ENCODE peak calls at places on chromosomes 16 and 17, in five cellular contexts. D is activated CD4-positive, CD25-positive, alpha-beta regulatory T cell; Y is stimulated activated CD8-positive, alpha-beta memory T cell treated with anti-CD3 and anti-CD28 coated beads, Interleukin-7, amount 100 ng/mL, for 1 hour; K is right cardiac atrium; A is spleen. Q is an unnamed sample.

GRCh38 chr16:2438121-2438520 is 8.9 kb downstream of the CCNF start:
- DNase-seq in D (no peak), Y (no peak), A (peak), K (no peak), Q (no peak)

GRCh38 chr17:31391496-31391949 is at the start of gene RAB11FIP4:
- DNase-seq in K (no peak), D (no peak), A (peak), Y (no peak), Q (no peak)

GRCh38 chr17:77742579-77742978 is 215.9 kb upstream of the TNRC6C start:
- DNase-seq in D (no peak), Y (no peak), A (peak), K (no peak), Q (no peak)

GRCh38 chr16:48583075-48584065 is 26.6 kb downstream of the N4BP1 start:
- DNase-seq in Y (no peak), D (no peak), K (no peak), A (no peak), Q (no peak)

GRCh38 chr17:59547131-59547915 is 18.1 kb upstream of the DHX40 start:
- DNase-seq in K (no peak), A (no peak), D (no peak), Y (no peak), Q (no peak)

GRCh38 chr16:19694989-19695388 is 23.0 kb downstream of the KNOP1 start:
- DNase-seq in A (no peak), K (no peak), D (no peak), Y (no peak), Q (no peak)

GRCh38 chr16:6362321-6362720 is 970.3 kb upstream of the RBFOX1 start:
- DNase-seq in A (no peak), Y (no peak), K (no peak), D (no peak), Q (no peak)

GRCh38 chr17:47203984-47204721 is 5.0 kb upstream of the MYL4 start:
- DNase-seq in D (no peak), A (no peak), K (no peak), Y (no peak), Q (no peak)

GRCh38 chr17:46964315-46965265 is 14.5 kb downstream of the RPRML start:
- DNase-seq in A (peak), D (no peak), Y (no peak), K (no peak), Q (no peak)

GRCh38 chr17:76137026-76137350 is 4.1 kb downstream of the FOXJ1 start:
- DNase-seq in K (no peak), A (no peak), D (no peak), Y (no peak), Q (no peak)

GRCh38 chr16:71216714-71217113 is 13.8 kb downstream of the HYDIN start:
- DNase-seq in K (no peak), A (no peak), D (no peak), Y (no peak), Q (no peak)

GRCh38 chr16:11396241-11397048 is 51.2 kb downstream of the RMI2 start:
- DNase-seq in K (peak), Y (peak), D (peak), A (peak), Q (no peak)

GRCh38 chr17:35577826-35578194 is 561 bp downstream of the PEX12 start:
- DNase-seq in Y (no peak), D (no peak), K (no peak), A (no peak), Q (no peak)

GRCh38 chr16:89996178-89996489 is 23.1 kb downstream of the DBNDD1 start:
- DNase-seq in D (no peak), A (no peak), Y (no peak), K (no peak), Q (no peak)

GRCh38 chr16:84302111-84302954 is 7.7 kb downstream of the WFDC1 start:
- DNase-seq in D (no peak), Y (no peak), A (no peak), K (no peak), Q (no peak)

GRCh38 chr17:66018786-66019185 is 173.1 kb downstream of the CEP112 start:
- DNase-seq in K (no peak), A (no peak), Y (no peak), D (no peak), Q (no peak)

GRCh38 chr16:46689492-46690280 is at the start of gene ORC6:
- DNase-seq in D (peak), Y (peak), A (peak), K (peak), Q (peak)

GRCh38 chr17:46772013-46772878 is 46.2 kb downstream of the WNT3 start:
- DNase-seq in K (peak), A (no peak), Y (no peak), D (no peak), Q (no peak)

GRCh38 chr16:74575175-74575804 is 31.6 kb downstream of the GLG1 start:
- DNase-seq in A (no peak), Y (no peak), D (no peak), K (no peak), Q (no peak)

GRCh38 chr17:28570716-28571254 is 539 bp downstream of the PIGS start:
- DNase-seq in A (peak), D (peak), Y (no peak), K (peak), Q (no peak)

GRCh38 chr17:1471931-1472727 is 16.1 kb upstream of the CRK start:
- DNase-seq in K (no peak), D (no peak), Y (no peak), A (no peak), Q (no peak)

GRCh38 chr16:80824623-80825364 is 20.4 kb upstream of the CDYL2 start:
- DNase-seq in D (no peak), Y (no peak), A (no peak), K (no peak), Q (peak)

GRCh38 chr16:72884037-72884436 is 163.9 kb downstream of the ZFHX3 start:
- DNase-seq in Y (no peak), D (no peak), A (no peak), K (no peak), Q (no peak)

GRCh38 chr17:79659376-79659775 is 48.5 kb upstream of the RBFOX3 start:
- DNase-seq in Y (no peak), D (no peak), A (no peak), K (no peak), Q (no peak)

GRCh38 chr16:1333149-1333812 is at the start of gene BAIAP3:
- DNase-seq in D (no peak), Y (no peak), A (peak), K (peak), Q (no peak)

GRCh38 chr16:71628810-71629209 is 2.8 kb downstream of the MARVELD3 start:
- DNase-seq in K (no peak), A (peak), D (no peak), Y (no peak), Q (no peak)

GRCh38 chr17:48215583-48216139 is 108.1 kb downstream of the SNX11 start:
- DNase-seq in K (no peak), D (no peak), A (no peak), Y (no peak), Q (peak)

GRCh38 chr17:21061971-21062526 is 19.2 kb upstream of the USP22 start:
- DNase-seq in Y (no peak), K (no peak), D (no peak), A (no peak), Q (no peak)

GRCh38 chr17:71995570-71995969 is 125.2 kb upstream of the SOX9 start:
- DNase-seq in Y (no peak), D (no peak), K (no peak), A (no peak), Q (no peak)

GRCh38 chr17:64216030-64216384 is 47.1 kb downstream of the TEX2 start:
- DNase-seq in Y (no peak), A (no peak), K (no peak), D (no peak), Q (no peak)

GRCh38 chr17:43129671-43130010 is 4.5 kb upstream of the BRCA1 start:
- DNase-seq in D (no peak), Y (no peak), K (no peak), A (no peak), Q (no peak)

GRCh38 chr16:28181557-28181914 is 30.2 kb downstream of the XPO6 start:
- DNase-seq in Y (no peak), D (no peak), A (no peak), K (no peak), Q (peak)

GRCh38 chr16:57944961-57945739 is 25.8 kb downstream of the CNGB1 start:
- DNase-seq in K (no peak), A (no peak), Y (no peak), D (no peak), Q (no peak)

GRCh38 chr17:34257986-34258326 is 2.9 kb downstream of the CCL2 start:
- DNase-seq in Y (no peak), K (no peak), D (no peak), A (no peak), Q (no peak)

Q was measured in HCT116.